ENCODE peak calls at places on chromosomes 3 and 15, in four cellular contexts. G is AG09309, R is neuronal stem cell, K is GM12865. Q is an unnamed sample.

GRCh38 chr3:17407576-17407975 is 334.9 kb downstream of the TBC1D5 start:
- DNase-seq in G (no peak), R (no peak), K (no peak), Q (no peak)

GRCh38 chr3:58386966-58387365 is 46.7 kb downstream of the PDHB start:
- DNase-seq in K (no peak), R (no peak), G (no peak), Q (peak)

GRCh38 chr3:53806182-53807116 is 39.8 kb downstream of the CHDH start:
- DNase-seq in R (no peak), G (peak), K (peak), Q (no peak)

GRCh38 chr15:47744496-47744895 is 27.2 kb downstream of the SEMA6D start:
- DNase-seq in G (no peak), R (no peak), K (no peak), Q (no peak)

GRCh38 chr3:90062631-90063200 is 955.3 kb downstream of the EPHA3 start:
- DNase-seq in K (no peak), R (no peak), G (no peak), Q (no peak)

GRCh38 chr3:72848703-72849081 is 447 bp upstream of the SHQ1 start:
- DNase-seq in G (no peak), R (no peak), K (peak), Q (no peak)

GRCh38 chr3:55636300-55637195 is 149.4 kb upstream of the WNT5A start:
- DNase-seq in K (no peak), R (no peak), G (no peak), Q (no peak)

GRCh38 chr15:89192136-89192535 is 29.2 kb downstream of the RLBP1 start:
- DNase-seq in R (no peak), K (no peak), G (no peak), Q (no peak)

GRCh38 chr3:112097378-112097777 is 11.2 kb downstream of the C3orf52 start:
- DNase-seq in K (peak), G (peak), R (no peak), Q (no peak)

GRCh38 chr3:31704651-31705179 is 172.0 kb downstream of the STT3B start:
- DNase-seq in K (no peak), G (peak), R (no peak), Q (peak)

GRCh38 chr3:162769559-162769958 is 1273.0 kb downstream of the OTOL1 start:
- DNase-seq in K (no peak), R (no peak), G (peak), Q (no peak)

GRCh38 chr3:106814231-106814630 is 563.0 kb upstream of the CCDC54 start:
- DNase-seq in R (no peak), G (no peak), K (no peak), Q (no peak)

GRCh38 chr3:126782554-126782953 is 78.5 kb downstream of the CHCHD6 start:
- DNase-seq in G (peak), R (no peak), K (no peak), Q (peak)

GRCh38 chr3:52010431-52010830 is 14.7 kb upstream of the RPL29 start:
- DNase-seq in R (no peak), G (no peak), K (no peak), Q (no peak)

GRCh38 chr15:59372352-59373211 is at the start of gene MYO1E:
- DNase-seq in G (peak), R (peak), K (peak), Q (peak)

GRCh38 chr3:43366880-43367279 is 80.5 kb downstream of the SNRK start:
- DNase-seq in K (no peak), G (no peak), R (no peak), Q (no peak)

GRCh38 chr3:42705962-42706585 is 3.5 kb upstream of the HHATL start:
- DNase-seq in R (no peak), K (no peak), G (no peak), Q (no peak)

GRCh38 chr15:98803228-98804056 is 155.1 kb downstream of the IGF1R start:
- DNase-seq in R (no peak), K (no peak), G (no peak), Q (no peak)

GRCh38 chr3:139110072-139110830 is 65.6 kb upstream of the PRR23C start:
- DNase-seq in R (no peak), G (no peak), K (peak), Q (no peak)

GRCh38 chr3:46202476-46202875 is 5.6 kb downstream of the CCR1 start:
- DNase-seq in G (no peak), K (no peak), R (no peak), Q (no peak)

GRCh38 chr3:182052360-182052759 is 340.6 kb downstream of the SOX2 start:
- DNase-seq in R (no peak), G (no peak), K (no peak), Q (no peak)

GRCh38 chr3:189041482-189042090 is 130.2 kb upstream of the TPRG1 start:
- DNase-seq in G (no peak), R (peak), K (peak), Q (no peak)

GRCh38 chr15:67148196-67148701 is 82.8 kb downstream of the SMAD3 start:
- DNase-seq in G (peak), R (no peak), K (no peak), Q (no peak)

GRCh38 chr3:48186993-48187578 is 1.1 kb downstream of the CDC25A start:
- DNase-seq in R (no peak), G (no peak), K (no peak), Q (no peak)

GRCh38 chr3:186772886-186773417 is 10.4 kb upstream of the EIF4A2 start:
- DNase-seq in K (peak), R (no peak), G (no peak), Q (peak)

GRCh38 chr15:50252556-50252955 is 13.0 kb downstream of the HDC start:
- DNase-seq in G (no peak), R (no peak), K (no peak), Q (no peak)

GRCh38 chr3:14124223-14124614 is 451 bp downstream of the CHCHD4 start:
- DNase-seq in R (peak), G (no peak), K (peak), Q (peak)

GRCh38 chr15:79329186-79329611 is 18.3 kb downstream of the TMED3 start:
- DNase-seq in G (no peak), R (no peak), K (no peak), Q (no peak)

GRCh38 chr15:76972420-76973361 is 22.2 kb upstream of the PSTPIP1 start:
- DNase-seq in R (no peak), K (no peak), G (no peak), Q (peak)

GRCh38 chr15:61629269-61629668 is 400.2 kb upstream of the RORA start:
- DNase-seq in R (no peak), K (no peak), G (no peak), Q (no peak)
- H3K4me3 ChIP-seq in R (no peak), K (no peak), G (no peak), Q (no peak)

GRCh38 chr3:123883656-123884257 is 375 bp downstream of the MYLK start:
- DNase-seq in K (no peak), R (peak), G (no peak), Q (no peak)

GRCh38 chr3:123881771-123882170 is 2.4 kb downstream of the MYLK start:
- DNase-seq in G (no peak), K (no peak), R (no peak), Q (no peak)

GRCh38 chr3:123884258-123884831 is at the start of gene MYLK:
- DNase-seq in R (peak), G (peak), K (peak), Q (no peak)

GRCh38 chr3:123883111-123883510 is 1.0 kb downstream of the MYLK start:
- DNase-seq in R (no peak), K (no peak), G (no peak), Q (no peak)

DNA sequence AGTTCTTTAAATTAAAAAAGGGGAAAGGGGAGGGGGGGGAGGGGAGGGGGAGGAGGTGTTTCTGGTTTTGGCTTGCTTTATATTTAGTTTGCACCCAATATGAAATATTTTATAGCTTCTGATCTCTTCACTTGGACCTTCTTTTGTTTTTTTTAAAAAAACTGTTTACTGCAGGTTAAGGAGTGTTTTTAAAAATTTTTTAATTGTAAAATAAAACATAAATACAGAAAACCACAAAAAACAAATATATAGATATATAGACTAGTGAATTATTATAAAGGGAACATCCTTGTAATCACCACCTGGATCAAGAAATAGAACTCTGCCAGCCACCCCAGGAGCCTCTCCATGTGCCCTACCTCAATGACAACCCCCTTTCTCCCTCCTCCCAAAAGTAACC is 861 bp upstream of the MYLK start:
- DNase-seq in K (no peak), G (no peak), R (no peak), Q (no peak)
- H3K4me3 ChIP-seq in K (no peak), G (no peak), R (peak), Q (no peak)

DNA sequence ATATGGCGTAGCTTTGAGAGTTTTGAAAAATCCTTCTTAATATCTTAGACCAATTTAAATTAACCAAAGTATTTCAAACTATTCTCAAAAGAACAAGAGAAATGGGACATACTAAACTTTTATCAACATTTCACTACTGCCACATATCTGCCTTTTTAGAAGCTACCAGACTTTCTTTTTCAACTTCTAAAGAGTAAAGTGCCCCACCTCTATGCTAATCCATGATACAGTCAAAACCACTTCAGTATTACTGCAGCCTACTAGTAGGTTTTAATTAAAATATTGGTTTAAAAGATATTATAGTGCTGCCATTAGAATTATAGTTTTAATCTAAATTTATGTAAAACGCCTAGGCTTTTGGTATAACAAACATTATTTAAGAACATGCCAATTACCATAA is 15.1 kb downstream of the HERC1 start:
- DNase-seq in K (no peak), R (no peak), G (no peak), Q (no peak)
- H3K4me3 ChIP-seq in K (no peak), R (no peak), G (no peak), Q (no peak)

DNA sequence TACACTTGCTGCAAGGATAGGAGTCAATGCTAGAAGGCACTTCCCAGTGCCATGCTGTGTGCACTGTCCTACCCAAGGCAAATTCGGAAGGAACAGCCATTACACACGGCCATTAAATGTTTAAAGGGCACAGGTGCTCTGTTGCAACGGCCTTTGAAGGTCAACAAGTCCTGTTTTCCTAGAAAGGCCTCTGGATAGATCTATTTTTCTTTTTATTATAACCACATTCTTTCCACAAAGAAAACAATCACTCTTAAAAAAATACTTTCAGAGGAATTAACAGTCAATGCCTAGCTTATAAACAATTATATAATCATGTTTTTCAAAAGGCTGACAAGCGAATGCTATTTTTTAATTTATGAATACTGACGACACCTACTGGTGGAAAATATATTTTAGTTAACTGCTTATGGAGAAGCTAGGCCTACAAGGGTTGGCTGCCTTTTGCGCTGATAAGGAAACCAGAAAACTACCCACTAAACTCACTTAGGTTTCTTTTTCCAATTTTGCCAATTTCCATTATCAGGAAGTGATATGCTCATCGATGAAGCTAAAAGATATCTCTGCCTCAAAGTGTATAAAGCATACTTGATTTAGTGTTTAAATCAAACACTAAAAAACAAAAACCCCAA is 2.4 kb downstream of the ARHGEF3 start:
- DNase-seq in G (no peak), R (peak), K (peak), Q (no peak)
- H3K4me3 ChIP-seq in G (no peak), R (no peak), K (peak), Q (peak)

DNA sequence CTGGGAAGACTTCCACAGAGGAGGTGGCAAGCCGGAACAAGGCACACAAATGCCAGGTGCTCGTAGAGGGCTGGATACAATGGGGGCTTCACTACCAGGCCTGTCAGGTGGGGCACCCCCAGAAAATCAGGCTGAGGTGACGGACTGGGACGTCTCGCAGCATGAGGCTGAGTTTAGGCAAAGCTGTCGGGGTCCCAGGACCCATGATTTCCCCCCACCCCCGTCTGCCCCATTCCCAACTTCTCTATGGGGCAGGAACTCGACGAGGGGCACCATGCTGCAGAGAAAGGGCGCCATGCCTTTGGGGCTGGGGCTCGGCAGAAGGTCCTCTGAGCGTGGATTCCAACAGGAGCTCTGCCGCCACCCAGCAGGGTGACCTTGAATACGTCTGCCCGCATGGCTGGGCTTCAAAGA is 65.7 kb upstream of the HES1 start:
- DNase-seq in G (no peak), R (no peak), K (no peak), Q (no peak)
- H3K4me3 ChIP-seq in G (peak), R (peak), K (peak), Q (no peak)

DNA sequence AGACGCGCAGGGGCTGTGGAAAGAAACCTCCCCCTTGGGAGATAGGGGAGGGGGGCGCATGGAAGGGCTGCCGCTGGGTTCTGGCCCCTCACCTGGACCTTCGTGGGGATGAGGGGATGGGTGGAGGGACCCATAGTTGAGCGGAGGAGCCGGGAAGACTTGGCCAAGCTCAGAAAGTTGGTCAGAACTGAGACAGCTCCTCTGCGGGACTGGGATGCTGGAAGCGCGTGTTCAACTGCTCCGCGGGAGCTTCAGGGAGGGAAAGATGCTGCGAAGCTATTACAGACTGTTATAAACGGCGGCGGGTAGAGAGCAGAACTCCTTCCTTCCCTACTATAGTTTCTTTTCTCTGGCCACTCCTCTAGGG is 875 bp downstream of the SYNPR start:
- DNase-seq in K (no peak), G (no peak), R (no peak), Q (no peak)
- H3K4me3 ChIP-seq in K (no peak), G (no peak), R (no peak), Q (no peak)

GRCh38 chr3:66442254-66443249 is 58.3 kb downstream of the LRIG1 start:
- DNase-seq in R (no peak), K (no peak), G (peak), Q (peak)
- H3K4me3 ChIP-seq in R (no peak), K (no peak), G (peak), Q (no peak)

GRCh38 chr15:40918799-40919392 is 10.2 kb upstream of the DLL4 start:
- DNase-seq in K (no peak), R (no peak), G (no peak), Q (no peak)
- H3K4me3 ChIP-seq in K (no peak), R (no peak), G (no peak), Q (peak)

DNA sequence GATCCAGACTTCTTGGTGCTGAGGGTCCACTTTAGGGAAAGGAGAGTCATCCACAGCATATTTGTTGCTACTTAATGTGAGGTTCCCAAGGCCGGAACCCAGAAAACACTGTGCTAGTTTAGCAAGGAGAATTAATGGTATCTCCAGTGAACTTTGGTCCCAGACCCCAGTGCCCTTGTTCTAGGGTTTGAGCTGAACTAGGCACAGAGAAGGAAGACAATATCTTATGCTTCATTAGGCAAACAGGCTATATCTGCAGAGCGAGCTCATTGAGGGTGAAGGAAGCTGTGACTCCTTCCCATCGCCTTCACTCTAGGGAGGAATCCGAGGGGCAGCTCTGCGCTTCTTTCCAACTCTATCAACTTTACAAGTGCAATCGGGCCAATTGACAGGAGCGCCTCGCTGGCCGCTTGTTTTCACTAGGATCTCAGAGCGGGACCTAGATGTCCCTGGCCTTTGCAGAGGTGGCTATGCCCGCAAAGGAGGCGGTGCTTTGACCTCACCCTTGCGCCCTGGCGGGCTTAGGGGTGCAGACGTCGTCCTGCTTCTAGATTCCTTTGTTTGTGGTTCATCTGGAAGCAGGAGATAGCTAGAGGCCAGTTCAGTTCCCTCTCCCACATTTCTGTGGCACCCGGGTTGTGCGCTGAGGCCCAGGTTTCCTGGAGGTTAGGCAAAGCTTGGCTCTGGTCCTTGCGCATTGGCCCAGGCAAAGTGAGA is 1.0 kb downstream of the PPM1L start:
- DNase-seq in G (no peak), K (no peak), R (peak), Q (peak)
- H3K4me3 ChIP-seq in G (no peak), K (no peak), R (peak), Q (peak)

Q was measured in right atrium auricular region.